ENCODE peak calls at places on chromosome 4, in six cellular contexts. Q is HL-60, D is esophagus muscularis mucosa, R is tibial artery, T is testis, G is psoas muscle. K is an unnamed sample.

GRCh38 chr4:5030927-5031326 is 11.7 kb upstream of the CYTL1 start:
- DNase-seq in Q (no peak), D (no peak), R (peak), T (no peak), G (no peak), K (no peak)

GRCh38 chr4:147174561-147174960 is 228.9 kb upstream of the TTC29 start:
- DNase-seq in Q (no peak), D (no peak), R (no peak), T (no peak), G (no peak), K (no peak)

GRCh38 chr4:171849823-171850222 is 36.6 kb downstream of the GALNTL6 start:
- DNase-seq in Q (no peak), D (no peak), R (no peak), T (no peak), G (no peak), K (no peak)

GRCh38 chr4:65344278-65344825 is 325.9 kb downstream of the EPHA5 start:
- DNase-seq in Q (no peak), D (no peak), R (no peak), T (no peak), G (no peak), K (no peak)

GRCh38 chr4:141636077-141636770 is at the start of gene IL15:
- DNase-seq in Q (no peak), D (no peak), R (peak), T (peak), G (peak), K (no peak)

GRCh38 chr4:150297861-150298474 is 219.7 kb downstream of the DCLK2 start:
- DNase-seq in Q (peak), D (no peak), R (no peak), T (peak), G (no peak), K (no peak)

GRCh38 chr4:92551616-92552015 is 247.8 kb downstream of the GRID2 start:
- DNase-seq in Q (no peak), D (no peak), R (no peak), T (no peak), G (no peak), K (no peak)

GRCh38 chr4:161931089-161931488 is 232.7 kb downstream of the FSTL5 start:
- DNase-seq in Q (no peak), D (no peak), R (no peak), T (no peak), G (no peak), K (no peak)

GRCh38 chr4:14862881-14863280 is 139.4 kb upstream of the CPEB2 start:
- DNase-seq in Q (no peak), D (no peak), R (peak), T (peak), G (peak), K (no peak)

GRCh38 chr4:121330180-121330665 is 50.6 kb downstream of the QRFPR start:
- DNase-seq in Q (no peak), D (no peak), R (no peak), T (no peak), G (no peak), K (no peak)

GRCh38 chr4:74503580-74503979 is 58.6 kb downstream of the AREG start:
- DNase-seq in Q (no peak), D (no peak), R (no peak), T (no peak), G (no peak), K (no peak)

GRCh38 chr4:130486186-130486585 is 1390.2 kb downstream of the C4orf33 start:
- DNase-seq in Q (no peak), D (no peak), R (no peak), T (no peak), G (no peak), K (no peak)

GRCh38 chr4:6769984-6770420 is 12.5 kb upstream of the KIAA0232 start:
- DNase-seq in Q (no peak), D (no peak), R (peak), T (no peak), G (no peak), K (no peak)

GRCh38 chr4:6772223-6772928 is 10.2 kb upstream of the KIAA0232 start:
- DNase-seq in Q (no peak), D (no peak), R (peak), T (no peak), G (no peak), K (no peak)

GRCh38 chr4:6771229-6771671 is 11.3 kb upstream of the KIAA0232 start:
- DNase-seq in Q (no peak), D (no peak), R (peak), T (no peak), G (peak), K (no peak)

GRCh38 chr4:6769138-6769983 is 13.2 kb upstream of the KIAA0232 start:
- DNase-seq in Q (no peak), D (no peak), R (peak), T (no peak), G (no peak), K (no peak)

DNA sequence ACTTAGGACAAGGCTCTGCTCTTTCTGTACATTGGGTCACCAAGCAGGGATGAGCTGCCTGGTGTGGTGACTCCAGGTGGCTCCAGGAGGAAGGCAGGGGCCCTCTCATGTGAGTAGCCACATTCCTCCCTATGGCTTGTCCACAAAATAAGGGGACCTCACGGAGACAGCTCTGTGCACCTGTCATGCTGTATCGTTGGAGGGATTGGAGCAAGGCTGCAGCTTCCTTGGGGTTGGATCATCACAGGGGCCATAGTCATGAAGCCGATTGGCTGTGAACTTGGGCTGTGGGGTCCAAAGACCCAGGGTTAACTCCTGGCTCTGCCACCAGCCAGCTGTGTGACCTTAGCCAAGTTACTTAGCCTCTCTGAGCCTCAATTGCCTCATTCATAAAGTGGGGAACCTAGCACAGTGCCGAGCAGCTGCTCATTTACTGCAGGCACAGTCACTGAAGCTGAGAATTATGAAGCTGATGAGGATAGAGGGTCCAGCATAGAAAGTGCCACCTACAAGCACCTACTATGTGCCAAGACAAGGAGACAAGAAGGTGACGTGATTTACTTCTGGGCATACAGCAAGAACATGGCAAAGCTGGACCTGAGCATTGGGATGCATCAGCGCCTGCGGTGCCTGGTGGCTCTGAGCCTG is 11.8 kb upstream of the KIAA0232 start:
- DNase-seq in Q (no peak), D (no peak), R (peak), T (no peak), G (no peak), K (no peak)
- H3K27ac ChIP-seq in Q (no peak), D (peak), R (peak), T (no peak), G (peak), K (no peak)

GRCh38 chr4:108560624-108561023 is 59.8 kb upstream of the RPL34 start:
- DNase-seq in Q (no peak), D (no peak), R (no peak), T (no peak), G (no peak), K (no peak)
- H3K27ac ChIP-seq in Q (no peak), D (peak), R (no peak), T (no peak), G (no peak), K (no peak)

GRCh38 chr4:2792711-2793577 is at the start of gene SH3BP2:
- DNase-seq in Q (peak), D (no peak), R (peak), T (peak), G (peak), K (no peak)

GRCh38 chr4:2794707-2795557 is 2.0 kb downstream of the SH3BP2 start:
- DNase-seq in Q (peak), D (no peak), R (peak), T (peak), G (peak), K (no peak)

GRCh38 chr4:2792396-2792710 is 532 bp upstream of the SH3BP2 start:
- DNase-seq in Q (no peak), D (no peak), R (no peak), T (no peak), G (no peak), K (no peak)

GRCh38 chr4:2793920-2794706 is 1.2 kb downstream of the SH3BP2 start:
- DNase-seq in Q (peak), D (no peak), R (peak), T (no peak), G (peak), K (no peak)

DNA sequence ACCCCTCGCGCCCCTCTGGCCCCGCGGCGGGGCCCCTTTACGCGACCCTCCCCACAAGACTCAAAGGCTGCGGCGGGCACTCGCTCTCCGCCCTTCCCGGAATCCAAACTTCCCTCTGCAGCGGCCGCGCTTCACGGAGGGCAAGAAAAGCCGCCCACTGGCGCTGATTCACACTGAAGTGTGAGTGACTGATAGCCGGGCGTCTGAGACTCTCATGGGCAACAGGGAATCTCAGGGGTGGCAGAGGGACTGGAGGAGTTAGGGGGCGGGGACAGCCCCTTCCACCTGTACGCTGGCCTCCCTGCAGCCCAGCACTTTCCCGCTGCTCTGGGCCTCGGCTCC is 664 bp downstream of the SH3BP2 start:
- DNase-seq in Q (peak), D (no peak), R (peak), T (no peak), G (peak), K (no peak)
- H3K27ac ChIP-seq in Q (peak), D (peak), R (peak), T (peak), G (peak), K (peak)

DNA sequence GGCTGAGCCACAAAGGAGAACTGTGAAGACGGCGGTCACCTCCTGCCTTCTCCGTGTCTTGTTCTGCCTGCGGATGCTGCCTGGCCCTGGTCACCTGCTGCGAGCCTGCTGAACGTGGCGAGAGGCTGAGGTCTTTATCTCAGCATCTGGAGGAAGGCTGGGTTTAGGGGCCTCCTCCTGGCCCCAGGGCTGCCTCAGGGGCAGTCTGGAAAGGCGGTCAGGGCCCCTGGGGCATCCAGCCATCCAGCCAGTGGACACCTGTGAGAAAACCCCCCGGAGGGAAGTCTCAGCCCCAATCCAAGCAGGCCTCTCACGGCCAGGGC is 11.2 kb downstream of the PDE6B start:
- DNase-seq in Q (no peak), D (no peak), R (peak), T (no peak), G (no peak), K (no peak)
- H3K27ac ChIP-seq in Q (no peak), D (no peak), R (no peak), T (no peak), G (no peak), K (no peak)

GRCh38 chr4:85967872-85968271 is 392.0 kb downstream of the MAPK10 start:
- DNase-seq in Q (no peak), D (no peak), R (no peak), T (no peak), G (no peak), K (no peak)

GRCh38 chr4:85965529-85965928 is 394.3 kb downstream of the MAPK10 start:
- DNase-seq in Q (no peak), D (no peak), R (no peak), T (no peak), G (no peak), K (no peak)

GRCh38 chr4:85968945-85969830 is 390.7 kb downstream of the MAPK10 start:
- DNase-seq in Q (peak), D (no peak), R (no peak), T (no peak), G (no peak), K (no peak)

GRCh38 chr4:85964298-85964697 is 395.6 kb downstream of the MAPK10 start:
- DNase-seq in Q (no peak), D (no peak), R (no peak), T (no peak), G (no peak), K (no peak)

DNA sequence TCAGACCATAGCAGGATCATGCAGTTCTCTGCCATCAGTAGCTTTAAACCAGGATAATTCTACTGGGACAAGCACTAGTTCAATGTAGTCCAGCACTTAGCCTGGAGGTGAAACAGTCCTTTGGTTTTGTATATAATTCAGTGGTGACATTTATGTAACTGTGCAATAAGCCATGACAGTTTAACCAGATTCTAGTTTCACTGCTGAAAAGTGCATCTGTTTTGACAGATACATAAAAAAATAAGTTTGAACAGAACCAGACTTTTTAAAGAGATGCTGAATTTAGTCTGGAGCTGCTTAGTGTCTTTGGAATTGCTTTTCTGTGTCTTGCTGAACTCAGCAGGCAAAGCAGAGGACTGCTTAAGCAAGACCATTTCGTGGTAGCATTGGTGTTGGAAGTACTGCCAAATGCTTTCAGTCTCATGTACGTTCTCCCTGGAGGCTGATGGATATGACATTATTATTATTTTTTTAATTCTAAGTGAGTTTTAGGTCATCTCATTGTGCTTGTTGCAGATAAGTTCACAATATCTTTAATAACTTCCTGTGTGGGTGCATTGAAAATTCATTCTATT is 393.5 kb downstream of the MAPK10 start:
- DNase-seq in Q (no peak), D (no peak), R (no peak), T (no peak), G (no peak), K (no peak)
- H3K27ac ChIP-seq in Q (no peak), D (no peak), R (no peak), T (no peak), G (no peak), K (no peak)

GRCh38 chr4:8276358-8277240 is 7.0 kb downstream of the HTRA3 start:
- DNase-seq in Q (no peak), D (no peak), R (no peak), T (no peak), G (peak), K (no peak)
- H3K27ac ChIP-seq in Q (no peak), D (peak), R (no peak), T (no peak), G (no peak), K (no peak)

GRCh38 chr4:123554819-123555499 is 158.4 kb downstream of the SPRY1 start:
- DNase-seq in Q (peak), D (no peak), R (peak), T (no peak), G (no peak), K (no peak)

GRCh38 chr4:123553733-123554132 is 157.1 kb downstream of the SPRY1 start:
- DNase-seq in Q (no peak), D (no peak), R (no peak), T (no peak), G (no peak), K (no peak)

GRCh38 chr4:123555500-123556273 is 159.1 kb downstream of the SPRY1 start:
- DNase-seq in Q (peak), D (no peak), R (peak), T (peak), G (peak), K (no peak)

GRCh38 chr4:123553279-123553678 is 156.7 kb downstream of the SPRY1 start:
- DNase-seq in Q (peak), D (no peak), R (no peak), T (no peak), G (no peak), K (no peak)

DNA sequence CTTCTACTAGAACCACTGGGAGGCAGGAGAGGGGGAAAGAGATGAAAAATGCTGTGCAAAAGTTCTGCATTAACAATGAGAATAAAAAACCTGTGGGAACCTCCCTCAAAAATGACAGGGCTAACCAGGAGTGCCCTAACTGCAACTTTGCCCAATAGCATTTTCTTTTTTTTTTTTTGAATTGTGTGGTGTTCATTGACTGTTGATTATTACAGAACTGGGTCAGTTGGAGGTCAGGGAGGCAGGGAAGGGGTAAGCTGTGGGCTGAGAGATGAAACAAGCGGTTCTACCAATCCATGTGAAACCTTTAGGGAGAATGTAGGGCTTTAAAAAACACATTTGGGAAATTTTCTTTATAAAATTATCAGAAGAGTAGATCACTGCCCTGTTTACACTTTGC is 157.7 kb downstream of the SPRY1 start:
- DNase-seq in Q (no peak), D (no peak), R (no peak), T (no peak), G (no peak), K (no peak)
- H3K27ac ChIP-seq in Q (peak), D (no peak), R (peak), T (peak), G (no peak), K (no peak)

DNA sequence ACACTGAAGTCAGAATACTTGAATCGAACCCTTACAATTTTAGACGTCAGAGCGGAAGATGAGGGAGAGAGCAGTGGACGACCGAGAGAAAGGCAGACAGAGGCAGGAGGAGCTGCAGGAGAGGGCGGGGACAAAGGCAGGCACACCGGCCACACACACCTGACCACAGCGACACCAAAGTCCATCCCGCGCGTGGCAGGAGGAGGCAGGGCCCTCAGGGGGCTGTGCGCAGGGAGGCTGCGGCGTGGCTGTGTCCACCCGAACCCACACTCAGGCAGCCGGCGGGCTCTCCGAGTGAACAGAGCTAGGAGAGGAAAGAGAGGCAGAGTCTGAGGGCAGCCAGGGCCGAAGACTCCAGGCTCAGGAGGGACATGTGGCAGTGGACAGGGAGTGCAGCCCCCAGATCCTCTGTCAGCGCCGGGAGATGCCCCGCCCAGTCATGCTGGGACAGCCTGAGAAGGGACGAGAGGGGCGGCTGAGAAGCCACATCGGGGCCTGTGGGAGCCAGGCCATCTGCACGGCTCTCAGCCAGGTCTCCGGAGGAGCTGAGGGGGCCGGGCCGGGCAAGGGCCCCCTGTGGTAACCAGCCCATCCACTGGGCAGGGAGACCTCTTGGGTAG is 20.1 kb downstream of the GAK start:
- DNase-seq in Q (no peak), D (no peak), R (no peak), T (no peak), G (no peak), K (no peak)
- H3K27ac ChIP-seq in Q (no peak), D (no peak), R (no peak), T (peak), G (no peak), K (no peak)

DNA sequence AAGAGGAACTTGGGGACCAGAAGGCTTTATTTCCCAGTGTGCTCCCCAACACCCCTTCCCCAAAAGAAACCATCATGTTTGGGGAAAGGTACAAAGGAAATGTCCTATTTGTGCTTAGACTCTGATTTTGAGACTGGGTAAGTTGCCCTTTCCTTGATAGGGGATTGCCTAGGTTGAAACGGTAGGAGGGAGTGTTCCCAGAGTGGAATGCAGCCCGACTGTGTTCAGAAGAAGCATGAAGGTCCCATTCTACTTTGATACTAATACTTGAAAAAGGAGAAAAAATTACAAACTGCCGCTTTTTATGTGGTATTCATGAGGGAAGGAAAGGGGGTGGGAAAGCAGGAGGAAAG is 32.4 kb upstream of the TMEM131L start:
- DNase-seq in Q (no peak), D (no peak), R (no peak), T (no peak), G (no peak), K (no peak)
- H3K27ac ChIP-seq in Q (peak), D (no peak), R (peak), T (no peak), G (peak), K (no peak)

DNA sequence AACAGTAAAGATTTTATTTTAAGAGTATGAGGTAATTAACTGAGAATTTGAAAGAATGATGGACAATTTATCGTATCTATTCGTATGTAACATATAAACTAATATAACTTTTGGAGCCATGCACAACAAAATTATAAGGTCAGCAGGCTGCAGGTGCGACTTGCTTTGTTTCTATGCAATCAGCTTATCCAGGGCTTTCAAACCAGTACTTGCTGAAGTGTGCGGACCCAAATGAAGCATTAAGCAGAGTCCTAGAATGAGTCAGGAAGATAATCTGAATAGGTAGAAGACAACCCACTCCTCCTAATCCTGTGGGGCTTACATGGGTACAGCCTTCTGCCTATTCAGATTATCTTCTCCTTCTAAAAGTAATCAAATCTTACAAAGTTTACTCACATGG is 2.1 kb downstream of the NSD2 start:
- DNase-seq in Q (no peak), D (no peak), R (no peak), T (no peak), G (no peak), K (no peak)
- H3K27ac ChIP-seq in Q (no peak), D (no peak), R (peak), T (no peak), G (no peak), K (no peak)